ENCODE peak calls at places on chromosomes 11 and 22, in seven cellular contexts. One of them, this sample, is unnamed.

GRCh38 chr11:17753641-17754040 is 19.1 kb downstream of the KCNC1 start:
- DNase-seq in HCT116: no peak
- DNase-seq in H1: no peak
- DNase-seq in GM12878: no peak
- DNase-seq in SK-N-SH: no peak
- DNase-seq in HepG2: no peak
- DNase-seq in K562: no peak
- DNase-seq in this sample: no peak

GRCh38 chr11:18046116-18046777 is at the start of gene TPH1:
- DNase-seq in HCT116: no peak
- DNase-seq in H1: peak; percentile 75
- DNase-seq in GM12878: no peak
- DNase-seq in SK-N-SH: peak; percentile 84
- DNase-seq in HepG2: no peak
- DNase-seq in K562: peak; percentile 12
- DNase-seq in this sample: no peak

GRCh38 chr11:78795862-78796261 is 221.2 kb upstream of the NARS2 start:
- DNase-seq in HCT116: no peak
- DNase-seq in H1: no peak
- DNase-seq in GM12878: no peak
- DNase-seq in SK-N-SH: no peak
- DNase-seq in HepG2: no peak
- DNase-seq in K562: no peak
- DNase-seq in this sample: no peak

GRCh38 chr11:68270334-68271022 is 1.3 kb downstream of the C11orf24 start:
- DNase-seq in HCT116: no peak
- DNase-seq in H1: no peak
- DNase-seq in GM12878: no peak
- DNase-seq in SK-N-SH: no peak
- DNase-seq in HepG2: peak; percentile 64
- DNase-seq in K562: no peak
- DNase-seq in this sample: no peak

GRCh38 chr11:71201231-71201630 is 51.1 kb downstream of the SHANK2 start:
- DNase-seq in HCT116: no peak
- DNase-seq in H1: no peak
- DNase-seq in GM12878: no peak
- DNase-seq in SK-N-SH: no peak
- DNase-seq in HepG2: no peak
- DNase-seq in K562: no peak
- DNase-seq in this sample: no peak

GRCh38 chr11:67581469-67581868 is 2.1 kb upstream of the GSTP1 start:
- DNase-seq in HCT116: no peak
- DNase-seq in H1: peak; percentile 52
- DNase-seq in GM12878: no peak
- DNase-seq in SK-N-SH: no peak
- DNase-seq in HepG2: peak; percentile 49
- DNase-seq in K562: no peak
- DNase-seq in this sample: no peak

GRCh38 chr11:73946798-73947458 is 3.9 kb upstream of the DNAJB13 start:
- DNase-seq in HCT116: no peak
- DNase-seq in H1: no peak
- DNase-seq in GM12878: no peak
- DNase-seq in SK-N-SH: no peak
- DNase-seq in HepG2: no peak
- DNase-seq in K562: no peak
- DNase-seq in this sample: no peak

GRCh38 chr22:36562261-36562835 is 33.4 kb upstream of the EIF3D start:
- DNase-seq in HCT116: no peak
- DNase-seq in H1: no peak
- DNase-seq in GM12878: no peak
- DNase-seq in SK-N-SH: no peak
- DNase-seq in HepG2: no peak
- DNase-seq in K562: no peak
- DNase-seq in this sample: no peak

GRCh38 chr11:131977854-131978253 is 607.4 kb downstream of the NTM start:
- DNase-seq in HCT116: no peak
- DNase-seq in H1: no peak
- DNase-seq in GM12878: no peak
- DNase-seq in SK-N-SH: no peak
- DNase-seq in HepG2: no peak
- DNase-seq in K562: no peak
- DNase-seq in this sample: no peak

GRCh38 chr22:28229566-28230483 is 310.8 kb upstream of the PITPNB start:
- DNase-seq in HCT116: no peak
- DNase-seq in H1: no peak
- DNase-seq in GM12878: no peak
- DNase-seq in SK-N-SH: no peak
- DNase-seq in HepG2: no peak
- DNase-seq in K562: no peak
- DNase-seq in this sample: no peak

GRCh38 chr11:43486141-43486540 is 127.4 kb downstream of the TTC17 start:
- DNase-seq in HCT116: no peak
- DNase-seq in H1: no peak
- DNase-seq in GM12878: no peak
- DNase-seq in SK-N-SH: no peak
- DNase-seq in HepG2: no peak
- DNase-seq in K562: no peak
- DNase-seq in this sample: no peak

GRCh38 chr11:119697445-119697844 is 31.6 kb downstream of the NECTIN1 start:
- DNase-seq in HCT116: no peak
- DNase-seq in H1: no peak
- DNase-seq in GM12878: no peak
- DNase-seq in SK-N-SH: no peak
- DNase-seq in HepG2: no peak
- DNase-seq in K562: no peak
- DNase-seq in this sample: no peak

GRCh38 chr11:9017773-9018172 is 14.0 kb upstream of the NRIP3 start:
- DNase-seq in HCT116: no peak
- DNase-seq in H1: no peak
- DNase-seq in GM12878: no peak
- DNase-seq in SK-N-SH: no peak
- DNase-seq in HepG2: no peak
- DNase-seq in K562: no peak
- DNase-seq in this sample: no peak

GRCh38 chr11:8962827-8963226 is 1.4 kb downstream of the TMEM9B start:
- DNase-seq in HCT116: no peak
- DNase-seq in H1: no peak
- DNase-seq in GM12878: no peak
- DNase-seq in SK-N-SH: no peak
- DNase-seq in HepG2: no peak
- DNase-seq in K562: peak; percentile 31
- DNase-seq in this sample: no peak

GRCh38 chr22:43000441-43001175 is 14.3 kb downstream of the PACSIN2 start:
- DNase-seq in HCT116: no peak
- DNase-seq in H1: no peak
- DNase-seq in GM12878: no peak
- DNase-seq in SK-N-SH: no peak
- DNase-seq in HepG2: no peak
- DNase-seq in K562: no peak
- DNase-seq in this sample: no peak

GRCh38 chr11:131064373-131064991 is 148.2 kb upstream of the SNX19 start:
- DNase-seq in HCT116: peak; percentile 13
- DNase-seq in H1: peak; percentile 93
- DNase-seq in GM12878: peak; percentile 5
- DNase-seq in SK-N-SH: peak; percentile 80
- DNase-seq in HepG2: peak; percentile 42
- DNase-seq in K562: peak; percentile 64
- DNase-seq in this sample: peak; percentile 77

GRCh38 chr11:86938900-86939880 is 16.0 kb downstream of the FZD4 start:
- DNase-seq in HCT116: peak; percentile 37
- DNase-seq in H1: no peak
- DNase-seq in GM12878: no peak
- DNase-seq in SK-N-SH: peak; percentile 41
- DNase-seq in HepG2: peak; percentile 65
- DNase-seq in K562: peak; percentile 43
- DNase-seq in this sample: no peak

GRCh38 chr11:66478823-66479740 is 1.2 kb upstream of the DPP3 start:
- DNase-seq in HCT116: peak; percentile 27
- DNase-seq in H1: peak; percentile 75
- DNase-seq in GM12878: no peak
- DNase-seq in SK-N-SH: peak; percentile 71
- DNase-seq in HepG2: peak; percentile 24
- DNase-seq in K562: peak; percentile 39
- DNase-seq in this sample: peak; percentile 48

GRCh38 chr11:48001438-48002021 is 21.2 kb downstream of the PTPRJ start:
- DNase-seq in HCT116: no peak
- DNase-seq in H1: no peak
- DNase-seq in GM12878: no peak
- DNase-seq in SK-N-SH: no peak
- DNase-seq in HepG2: no peak
- DNase-seq in K562: no peak
- DNase-seq in this sample: no peak

GRCh38 chr11:66388746-66389386 is 17.3 kb upstream of the SLC29A2 start:
- DNase-seq in HCT116: peak; percentile 75
- DNase-seq in H1: peak; percentile 85
- DNase-seq in GM12878: no peak
- DNase-seq in SK-N-SH: peak; percentile 60
- DNase-seq in HepG2: peak; percentile 78
- DNase-seq in K562: peak; percentile 54
- DNase-seq in this sample: peak; percentile 93

GRCh38 chr22:42969348-42969975 is 45.5 kb downstream of the PACSIN2 start:
- DNase-seq in HCT116: no peak
- DNase-seq in H1: no peak
- DNase-seq in GM12878: no peak
- DNase-seq in SK-N-SH: no peak
- DNase-seq in HepG2: no peak
- DNase-seq in K562: no peak
- DNase-seq in this sample: no peak

GRCh38 chr22:49093192-49093880 is 734.3 kb downstream of the BRD1 start:
- DNase-seq in HCT116: no peak
- DNase-seq in H1: no peak
- DNase-seq in GM12878: no peak
- DNase-seq in SK-N-SH: no peak
- DNase-seq in HepG2: no peak
- DNase-seq in K562: no peak
- DNase-seq in this sample: no peak

GRCh38 chr11:57303280-57303989 is 21.3 kb downstream of the TNKS1BP1 start:
- DNase-seq in HCT116: no peak
- DNase-seq in H1: no peak
- DNase-seq in GM12878: no peak
- DNase-seq in SK-N-SH: peak; percentile 36
- DNase-seq in HepG2: no peak
- DNase-seq in K562: no peak
- DNase-seq in this sample: no peak

GRCh38 chr11:829116-829945 is 1.6 kb downstream of the CRACR2B start:
- DNase-seq in HCT116: no peak
- DNase-seq in H1: peak; percentile 76
- DNase-seq in GM12878: no peak
- DNase-seq in SK-N-SH: no peak
- DNase-seq in HepG2: no peak
- DNase-seq in K562: no peak
- DNase-seq in this sample: peak; percentile 69

DNA sequence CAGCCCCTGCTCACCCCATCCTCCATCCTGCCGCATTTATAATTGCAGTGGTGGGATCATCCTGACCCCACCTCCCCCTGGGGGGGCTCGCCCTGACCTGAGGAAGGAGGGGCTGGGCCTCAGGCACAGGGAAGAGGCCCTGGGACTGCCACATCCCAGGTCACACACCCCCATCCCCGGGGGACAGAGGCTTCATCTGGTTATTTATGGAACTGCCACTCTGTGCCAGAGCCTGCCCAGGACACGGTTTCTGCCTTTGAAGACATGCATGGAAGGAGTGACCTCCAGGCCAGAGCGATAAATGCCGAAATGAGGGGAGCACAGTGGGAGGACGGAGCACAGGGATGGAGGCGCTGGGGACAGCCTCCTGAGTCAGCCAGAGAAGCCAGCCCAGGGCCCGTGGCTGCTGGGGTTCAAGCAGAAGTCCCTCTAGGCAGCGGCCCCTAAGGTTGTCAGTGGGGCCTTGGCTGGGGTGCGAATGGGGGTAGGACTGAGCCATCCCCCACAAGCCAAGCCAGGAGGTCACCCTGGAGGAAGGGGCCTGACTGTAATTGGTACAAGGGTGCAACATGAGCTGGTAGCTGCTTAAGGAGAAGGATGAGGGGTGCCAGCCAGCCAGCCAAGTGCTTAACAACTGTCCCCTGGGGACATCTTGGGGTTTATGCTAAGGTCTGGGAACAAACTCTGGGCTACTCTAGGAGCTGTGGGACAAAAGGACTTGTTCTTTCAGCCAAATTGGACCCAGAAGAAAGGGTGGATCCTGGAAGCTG is 51.4 kb upstream of the SHISAL1 start:
- DNase-seq in HCT116: no peak
- DNase-seq in H1: no peak
- DNase-seq in GM12878: no peak
- DNase-seq in SK-N-SH: peak; percentile 62
- DNase-seq in HepG2: no peak
- DNase-seq in K562: no peak
- DNase-seq in this sample: no peak
- TF ChIP-seq JUND in HCT116: no peak
- TF ChIP-seq JUND in H1: no peak
- TF ChIP-seq JUND in GM12878: no peak
- TF ChIP-seq JUND in SK-N-SH: no peak
- TF ChIP-seq JUND in HepG2: no peak
- TF ChIP-seq JUND in K562: no peak
- TF ChIP-seq JUND in this sample: no peak

GRCh38 chr22:47175151-47175760 is 412.8 kb downstream of the TBC1D22A start:
- DNase-seq in HCT116: no peak
- DNase-seq in H1: no peak
- DNase-seq in GM12878: no peak
- DNase-seq in SK-N-SH: no peak
- DNase-seq in HepG2: no peak
- DNase-seq in K562: no peak
- DNase-seq in this sample: no peak
- TF ChIP-seq JUND in HCT116: no peak
- TF ChIP-seq JUND in H1: no peak
- TF ChIP-seq JUND in GM12878: no peak
- TF ChIP-seq JUND in SK-N-SH: no peak
- TF ChIP-seq JUND in HepG2: no peak
- TF ChIP-seq JUND in K562: no peak
- TF ChIP-seq JUND in this sample: no peak

DNA sequence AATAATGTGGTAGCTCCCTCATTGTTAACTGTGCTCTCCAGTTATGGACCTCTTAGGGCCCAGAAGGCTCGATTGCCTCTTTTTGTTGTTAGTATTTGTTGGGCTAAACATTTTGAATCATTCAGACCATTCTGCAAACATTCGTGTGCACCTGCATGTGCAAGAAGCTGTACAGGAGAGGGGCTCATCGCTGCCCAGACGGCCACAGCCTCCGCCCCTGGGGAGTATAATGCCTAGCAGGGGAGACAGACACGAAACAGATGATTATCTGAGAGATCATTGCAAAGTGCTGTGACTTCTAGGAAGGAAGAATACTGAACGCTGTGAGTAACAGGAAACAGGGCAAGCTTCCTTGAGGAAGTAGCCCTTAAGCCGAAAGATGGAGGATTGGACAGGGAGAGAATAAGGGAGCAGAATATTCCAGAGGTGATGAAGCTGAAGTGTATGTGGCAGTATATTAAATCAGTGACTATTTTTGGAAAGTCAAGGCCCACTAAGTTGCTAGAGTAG is 123.3 kb upstream of the RASSF10 start:
- DNase-seq in HCT116: no peak
- DNase-seq in H1: no peak
- DNase-seq in GM12878: no peak
- DNase-seq in SK-N-SH: no peak
- DNase-seq in HepG2: no peak
- DNase-seq in K562: no peak
- DNase-seq in this sample: no peak
- TF ChIP-seq JUND in HCT116: no peak
- TF ChIP-seq JUND in H1: no peak
- TF ChIP-seq JUND in GM12878: no peak
- TF ChIP-seq JUND in SK-N-SH: no peak
- TF ChIP-seq JUND in HepG2: no peak
- TF ChIP-seq JUND in K562: no peak
- TF ChIP-seq JUND in this sample: no peak

GRCh38 chr11:127334466-127334865 is 333.9 kb upstream of the KIRREL3 start:
- DNase-seq in HCT116: no peak
- DNase-seq in H1: no peak
- DNase-seq in GM12878: no peak
- DNase-seq in SK-N-SH: no peak
- DNase-seq in HepG2: no peak
- DNase-seq in K562: no peak
- DNase-seq in this sample: no peak
- TF ChIP-seq JUND in HCT116: no peak
- TF ChIP-seq JUND in H1: no peak
- TF ChIP-seq JUND in GM12878: no peak
- TF ChIP-seq JUND in SK-N-SH: no peak
- TF ChIP-seq JUND in HepG2: no peak
- TF ChIP-seq JUND in K562: no peak
- TF ChIP-seq JUND in this sample: no peak